ENCODE peak calls at places on chromosomes 12 and 14, in eight cellular contexts. One of them, this sample, is unnamed.

GRCh38 chr14:32453857-32454810 is 125.0 kb downstream of the AKAP6 start:
- DNase-seq in uterus: no peak
- DNase-seq in A172: no peak
- DNase-seq in KG1: no peak
- DNase-seq in iPS-NIHi11: no peak
- DNase-seq in progenitor cell of endocrine pancreas: no peak
- DNase-seq in NCI-H1092 treated with DMSO at 0.1 percent for 48 hours: no peak
- DNase-seq in aorta: no peak
- DNase-seq in this sample: no peak

GRCh38 chr12:78470354-78471195 is 394.0 kb upstream of the SYT1 start:
- DNase-seq in progenitor cell of endocrine pancreas: no peak
- DNase-seq in iPS-NIHi11: peak; percentile 33
- DNase-seq in KG1: no peak
- DNase-seq in NCI-H1092 treated with DMSO at 0.1 percent for 48 hours: peak; percentile 20
- DNase-seq in uterus: no peak
- DNase-seq in aorta: no peak
- DNase-seq in A172: peak; percentile 36
- DNase-seq in this sample: no peak

GRCh38 chr12:58668233-58668632 is 252.1 kb downstream of the LRIG3 start:
- DNase-seq in A172: no peak
- DNase-seq in progenitor cell of endocrine pancreas: no peak
- DNase-seq in aorta: no peak
- DNase-seq in iPS-NIHi11: no peak
- DNase-seq in KG1: no peak
- DNase-seq in NCI-H1092 treated with DMSO at 0.1 percent for 48 hours: no peak
- DNase-seq in uterus: no peak
- DNase-seq in this sample: no peak

GRCh38 chr14:23801766-23802165 is 151.8 kb upstream of the DHRS4 start:
- DNase-seq in aorta: no peak
- DNase-seq in KG1: no peak
- DNase-seq in A172: no peak
- DNase-seq in uterus: no peak
- DNase-seq in progenitor cell of endocrine pancreas: no peak
- DNase-seq in iPS-NIHi11: no peak
- DNase-seq in NCI-H1092 treated with DMSO at 0.1 percent for 48 hours: no peak
- DNase-seq in this sample: no peak

GRCh38 chr12:117968826-117969659 is at the start of gene KSR2:
- DNase-seq in NCI-H1092 treated with DMSO at 0.1 percent for 48 hours: peak; percentile 84
- DNase-seq in progenitor cell of endocrine pancreas: peak; percentile 81
- DNase-seq in uterus: no peak
- DNase-seq in A172: peak; percentile 36
- DNase-seq in iPS-NIHi11: peak; percentile 97
- DNase-seq in aorta: no peak
- DNase-seq in KG1: no peak
- DNase-seq in this sample: no peak

GRCh38 chr14:95770777-95771176 is 56.9 kb upstream of the TCL1A start:
- DNase-seq in iPS-NIHi11: no peak
- DNase-seq in NCI-H1092 treated with DMSO at 0.1 percent for 48 hours: peak; percentile 63
- DNase-seq in KG1: no peak
- DNase-seq in aorta: no peak
- DNase-seq in progenitor cell of endocrine pancreas: no peak
- DNase-seq in uterus: no peak
- DNase-seq in A172: no peak
- DNase-seq in this sample: no peak

GRCh38 chr12:28129031-28129430 is 61.2 kb upstream of the CCDC91 start:
- DNase-seq in KG1: no peak
- DNase-seq in iPS-NIHi11: no peak
- DNase-seq in A172: no peak
- DNase-seq in aorta: no peak
- DNase-seq in uterus: no peak
- DNase-seq in NCI-H1092 treated with DMSO at 0.1 percent for 48 hours: no peak
- DNase-seq in progenitor cell of endocrine pancreas: no peak
- DNase-seq in this sample: no peak

GRCh38 chr14:50360851-50361250 is 35.8 kb downstream of the CDKL1 start:
- DNase-seq in progenitor cell of endocrine pancreas: no peak
- DNase-seq in uterus: no peak
- DNase-seq in iPS-NIHi11: no peak
- DNase-seq in A172: no peak
- DNase-seq in KG1: no peak
- DNase-seq in aorta: no peak
- DNase-seq in NCI-H1092 treated with DMSO at 0.1 percent for 48 hours: no peak
- DNase-seq in this sample: no peak

GRCh38 chr12:9796346-9796745 is 30.9 kb upstream of the KLRF1 start:
- DNase-seq in iPS-NIHi11: no peak
- DNase-seq in progenitor cell of endocrine pancreas: no peak
- DNase-seq in uterus: no peak
- DNase-seq in NCI-H1092 treated with DMSO at 0.1 percent for 48 hours: no peak
- DNase-seq in A172: no peak
- DNase-seq in aorta: no peak
- DNase-seq in KG1: no peak
- DNase-seq in this sample: no peak

GRCh38 chr14:69643430-69644200 is 32.2 kb downstream of the SUSD6 start:
- DNase-seq in A172: peak; percentile 70
- DNase-seq in aorta: no peak
- DNase-seq in iPS-NIHi11: peak; percentile 44
- DNase-seq in NCI-H1092 treated with DMSO at 0.1 percent for 48 hours: peak; percentile 98
- DNase-seq in progenitor cell of endocrine pancreas: no peak
- DNase-seq in KG1: no peak
- DNase-seq in uterus: peak; percentile 43
- DNase-seq in this sample: peak; percentile 40

GRCh38 chr14:78863143-78863542 is 693.0 kb downstream of the NRXN3 start:
- DNase-seq in aorta: no peak
- DNase-seq in A172: peak; percentile 47
- DNase-seq in progenitor cell of endocrine pancreas: peak; percentile 35
- DNase-seq in uterus: no peak
- DNase-seq in iPS-NIHi11: peak; percentile 73
- DNase-seq in KG1: peak; percentile 37
- DNase-seq in NCI-H1092 treated with DMSO at 0.1 percent for 48 hours: no peak
- DNase-seq in this sample: no peak

GRCh38 chr12:12379831-12380730 is 23.2 kb downstream of the BORCS5 start:
- DNase-seq in iPS-NIHi11: no peak
- DNase-seq in A172: no peak
- DNase-seq in uterus: no peak
- DNase-seq in progenitor cell of endocrine pancreas: no peak
- DNase-seq in KG1: no peak
- DNase-seq in aorta: no peak
- DNase-seq in NCI-H1092 treated with DMSO at 0.1 percent for 48 hours: no peak
- DNase-seq in this sample: no peak

GRCh38 chr14:20611277-20611676 is 20.1 kb upstream of the RNASE12 start:
- DNase-seq in iPS-NIHi11: no peak
- DNase-seq in uterus: no peak
- DNase-seq in progenitor cell of endocrine pancreas: no peak
- DNase-seq in A172: no peak
- DNase-seq in aorta: no peak
- DNase-seq in KG1: no peak
- DNase-seq in NCI-H1092 treated with DMSO at 0.1 percent for 48 hours: no peak
- DNase-seq in this sample: no peak

GRCh38 chr14:87874676-87875075 is 118.3 kb downstream of the GALC start:
- DNase-seq in NCI-H1092 treated with DMSO at 0.1 percent for 48 hours: no peak
- DNase-seq in uterus: no peak
- DNase-seq in KG1: no peak
- DNase-seq in iPS-NIHi11: no peak
- DNase-seq in A172: no peak
- DNase-seq in aorta: no peak
- DNase-seq in progenitor cell of endocrine pancreas: no peak
- DNase-seq in this sample: no peak

GRCh38 chr12:17577405-17577804 is 512.6 kb downstream of the RERGL start:
- DNase-seq in iPS-NIHi11: no peak
- DNase-seq in NCI-H1092 treated with DMSO at 0.1 percent for 48 hours: no peak
- DNase-seq in uterus: no peak
- DNase-seq in KG1: no peak
- DNase-seq in progenitor cell of endocrine pancreas: no peak
- DNase-seq in aorta: no peak
- DNase-seq in A172: no peak
- DNase-seq in this sample: no peak

GRCh38 chr14:25048170-25049126 is 1.5 kb downstream of the STXBP6 start:
- DNase-seq in iPS-NIHi11: peak; percentile 19
- DNase-seq in progenitor cell of endocrine pancreas: no peak
- DNase-seq in uterus: peak; percentile 57
- DNase-seq in KG1: no peak
- DNase-seq in aorta: peak; percentile 46
- DNase-seq in NCI-H1092 treated with DMSO at 0.1 percent for 48 hours: no peak
- DNase-seq in A172: no peak
- DNase-seq in this sample: no peak

GRCh38 chr12:82184844-82185243 is 173.3 kb downstream of the CCDC59 start:
- DNase-seq in NCI-H1092 treated with DMSO at 0.1 percent for 48 hours: no peak
- DNase-seq in A172: no peak
- DNase-seq in KG1: no peak
- DNase-seq in aorta: no peak
- DNase-seq in iPS-NIHi11: no peak
- DNase-seq in progenitor cell of endocrine pancreas: no peak
- DNase-seq in uterus: no peak
- DNase-seq in this sample: no peak

GRCh38 chr12:2311001-2311778 is 258.4 kb downstream of the CACNA1C start:
- DNase-seq in NCI-H1092 treated with DMSO at 0.1 percent for 48 hours: no peak
- DNase-seq in iPS-NIHi11: no peak
- DNase-seq in aorta: no peak
- DNase-seq in A172: no peak
- DNase-seq in KG1: no peak
- DNase-seq in uterus: no peak
- DNase-seq in progenitor cell of endocrine pancreas: no peak
- DNase-seq in this sample: no peak

GRCh38 chr12:124381454-124382207 is 86.7 kb downstream of the RFLNA start:
- DNase-seq in progenitor cell of endocrine pancreas: no peak
- DNase-seq in NCI-H1092 treated with DMSO at 0.1 percent for 48 hours: no peak
- DNase-seq in aorta: peak; percentile 96
- DNase-seq in iPS-NIHi11: no peak
- DNase-seq in KG1: no peak
- DNase-seq in uterus: peak; percentile 92
- DNase-seq in A172: peak; percentile 85
- DNase-seq in this sample: no peak

GRCh38 chr14:94056579-94057308 is 24.3 kb downstream of the DDX24 start:
- DNase-seq in A172: no peak
- DNase-seq in uterus: no peak
- DNase-seq in progenitor cell of endocrine pancreas: no peak
- DNase-seq in iPS-NIHi11: no peak
- DNase-seq in aorta: no peak
- DNase-seq in KG1: no peak
- DNase-seq in NCI-H1092 treated with DMSO at 0.1 percent for 48 hours: no peak
- DNase-seq in this sample: no peak

GRCh38 chr12:66735275-66735674 is 56.4 kb upstream of the GRIP1 start:
- DNase-seq in progenitor cell of endocrine pancreas: no peak
- DNase-seq in aorta: no peak
- DNase-seq in KG1: no peak
- DNase-seq in A172: no peak
- DNase-seq in uterus: no peak
- DNase-seq in iPS-NIHi11: no peak
- DNase-seq in NCI-H1092 treated with DMSO at 0.1 percent for 48 hours: no peak
- DNase-seq in this sample: no peak

GRCh38 chr12:17928708-17929366 is 161.2 kb downstream of the RERGL start:
- DNase-seq in uterus: no peak
- DNase-seq in iPS-NIHi11: no peak
- DNase-seq in A172: peak; percentile 81
- DNase-seq in NCI-H1092 treated with DMSO at 0.1 percent for 48 hours: peak; percentile 13
- DNase-seq in KG1: no peak
- DNase-seq in progenitor cell of endocrine pancreas: no peak
- DNase-seq in aorta: no peak
- DNase-seq in this sample: no peak

GRCh38 chr12:105426766-105427165 is 96.3 kb downstream of the C12orf75 start:
- DNase-seq in KG1: no peak
- DNase-seq in progenitor cell of endocrine pancreas: no peak
- DNase-seq in uterus: no peak
- DNase-seq in aorta: no peak
- DNase-seq in NCI-H1092 treated with DMSO at 0.1 percent for 48 hours: no peak
- DNase-seq in iPS-NIHi11: no peak
- DNase-seq in A172: no peak
- DNase-seq in this sample: no peak

GRCh38 chr14:47155395-47155794 is 503.8 kb upstream of the RPL10L start:
- DNase-seq in NCI-H1092 treated with DMSO at 0.1 percent for 48 hours: no peak
- DNase-seq in progenitor cell of endocrine pancreas: no peak
- DNase-seq in KG1: no peak
- DNase-seq in aorta: no peak
- DNase-seq in iPS-NIHi11: no peak
- DNase-seq in uterus: no peak
- DNase-seq in A172: no peak
- DNase-seq in this sample: no peak

GRCh38 chr14:100656996-100657395 is 69.7 kb upstream of the DLK1 start:
- DNase-seq in aorta: no peak
- DNase-seq in A172: no peak
- DNase-seq in progenitor cell of endocrine pancreas: no peak
- DNase-seq in KG1: no peak
- DNase-seq in NCI-H1092 treated with DMSO at 0.1 percent for 48 hours: no peak
- DNase-seq in iPS-NIHi11: no peak
- DNase-seq in uterus: no peak
- DNase-seq in this sample: no peak